ENCODE peak calls at places on chromosomes 16 and 17, in ten cellular contexts. K, R, U, Y, C, Q, J, V, A and N are unnamed samples.

GRCh38 chr17:18025596-18026407 is 13.2 kb downstream of the ATPAF2 start:
- DNase-seq in A (no peak), V (no peak), K (no peak), R (no peak), J (peak; percentile 73), Y (peak; percentile 74), U (no peak), Q (no peak), C (no peak), N (peak; percentile 80)

GRCh38 chr16:62201911-62202310 is 165.7 kb upstream of the CDH8 start:
- DNase-seq in A (no peak), Y (no peak), J (no peak), R (no peak), Q (no peak), U (no peak), V (no peak), K (no peak), C (no peak), N (no peak)

GRCh38 chr16:27706803-27707685 is 157.1 kb downstream of the KATNIP start:
- DNase-seq in J (no peak), A (no peak), K (no peak), V (no peak), R (no peak), C (no peak), Y (no peak), U (no peak), Q (no peak), N (no peak)

GRCh38 chr17:13601776-13602551 is at the start of gene HS3ST3A1:
- DNase-seq in U (no peak), A (no peak), C (peak; percentile 47), Y (peak; percentile 79), R (peak; percentile 33), V (no peak), Q (no peak), K (no peak), J (peak; percentile 91), N (peak; percentile 89)

GRCh38 chr17:67431210-67432015 is 54.3 kb downstream of the PITPNC1 start:
- DNase-seq in J (peak; percentile 81), C (peak; percentile 27), K (peak; percentile 89), R (no peak), U (peak; percentile 92), Y (peak; percentile 92), Q (no peak), V (no peak), A (no peak), N (peak; percentile 82)

GRCh38 chr17:43665038-43665386 is 3.3 kb upstream of the MEOX1 start:
- DNase-seq in K (no peak), V (no peak), C (no peak), U (no peak), R (peak; percentile 41), J (no peak), Q (no peak), A (no peak), Y (no peak), N (no peak)

GRCh38 chr17:17724991-17725852 is 44.0 kb downstream of the RAI1 start:
- DNase-seq in J (no peak), A (no peak), Q (no peak), U (no peak), V (no peak), R (no peak), K (no peak), Y (no peak), C (no peak), N (no peak)

GRCh38 chr16:87685766-87686165 is 80.0 kb downstream of the KLHDC4 start:
- DNase-seq in R (no peak), C (no peak), K (no peak), Y (no peak), V (no peak), A (no peak), U (no peak), J (no peak), Q (no peak), N (no peak)

GRCh38 chr16:29943846-29944669 is 17.8 kb upstream of the TMEM219 start:
- DNase-seq in Q (no peak), K (no peak), R (no peak), C (peak; percentile 94), A (no peak), J (peak; percentile 99), U (peak; percentile 99), Y (peak; percentile 98), V (peak; percentile 38), N (peak; percentile 95)